ENCODE peak calls at places on chromosomes 6 and 20, in seven cellular contexts. One of them, this sample, is unnamed.

GRCh38 chr6:55023231-55023630 is 151.1 kb upstream of the HCRTR2 start:
- DNase-seq in endothelial cell: no peak
- DNase-seq in anterior cingulate cortex: no peak
- DNase-seq in ureter: no peak
- DNase-seq in iris pigment epithelial cell: no peak
- DNase-seq in AG04449: no peak
- DNase-seq in colonic mucosa: no peak
- DNase-seq in this sample: no peak

GRCh38 chr6:1678201-1678600 is 68.5 kb downstream of the FOXC1 start:
- DNase-seq in ureter: no peak
- DNase-seq in AG04449: no peak
- DNase-seq in colonic mucosa: no peak
- DNase-seq in anterior cingulate cortex: no peak
- DNase-seq in iris pigment epithelial cell: no peak
- DNase-seq in endothelial cell: no peak
- DNase-seq in this sample: no peak

GRCh38 chr6:105035299-105035698 is 78.4 kb downstream of the LIN28B start:
- DNase-seq in anterior cingulate cortex: no peak
- DNase-seq in iris pigment epithelial cell: no peak
- DNase-seq in AG04449: no peak
- DNase-seq in colonic mucosa: no peak
- DNase-seq in ureter: no peak
- DNase-seq in endothelial cell: no peak
- DNase-seq in this sample: no peak

GRCh38 chr20:61803903-61804804 is 261.5 kb downstream of the TAF4 start:
- DNase-seq in anterior cingulate cortex: no peak
- DNase-seq in AG04449: no peak
- DNase-seq in colonic mucosa: no peak
- DNase-seq in ureter: no peak
- DNase-seq in endothelial cell: no peak
- DNase-seq in iris pigment epithelial cell: peak
- DNase-seq in this sample: no peak

GRCh38 chr6:21107796-21108195 is 485.8 kb upstream of the SOX4 start:
- DNase-seq in anterior cingulate cortex: no peak
- DNase-seq in iris pigment epithelial cell: no peak
- DNase-seq in AG04449: no peak
- DNase-seq in colonic mucosa: no peak
- DNase-seq in ureter: no peak
- DNase-seq in endothelial cell: no peak
- DNase-seq in this sample: no peak

GRCh38 chr6:6246539-6246938 is 73.9 kb downstream of the F13A1 start:
- DNase-seq in endothelial cell: no peak
- DNase-seq in iris pigment epithelial cell: no peak
- DNase-seq in colonic mucosa: no peak
- DNase-seq in AG04449: no peak
- DNase-seq in anterior cingulate cortex: no peak
- DNase-seq in ureter: no peak
- DNase-seq in this sample: no peak

GRCh38 chr20:23159256-23159922 is 73.3 kb upstream of the CD93 start:
- DNase-seq in endothelial cell: no peak
- DNase-seq in anterior cingulate cortex: no peak
- DNase-seq in iris pigment epithelial cell: no peak
- DNase-seq in AG04449: no peak
- DNase-seq in colonic mucosa: no peak
- DNase-seq in ureter: peak
- DNase-seq in this sample: no peak

GRCh38 chr6:30966154-30966553 is 17.4 kb upstream of the MUC21 start:
- DNase-seq in iris pigment epithelial cell: no peak
- DNase-seq in endothelial cell: no peak
- DNase-seq in anterior cingulate cortex: no peak
- DNase-seq in ureter: no peak
- DNase-seq in AG04449: no peak
- DNase-seq in colonic mucosa: no peak
- DNase-seq in this sample: no peak

GRCh38 chr20:13586133-13586532 is 52.6 kb downstream of the TASP1 start:
- DNase-seq in colonic mucosa: no peak
- DNase-seq in iris pigment epithelial cell: no peak
- DNase-seq in AG04449: no peak
- DNase-seq in ureter: no peak
- DNase-seq in endothelial cell: no peak
- DNase-seq in anterior cingulate cortex: no peak
- DNase-seq in this sample: no peak

GRCh38 chr6:87103977-87104601 is 9.2 kb upstream of the CGA start:
- DNase-seq in ureter: no peak
- DNase-seq in colonic mucosa: no peak
- DNase-seq in AG04449: no peak
- DNase-seq in anterior cingulate cortex: no peak
- DNase-seq in iris pigment epithelial cell: no peak
- DNase-seq in endothelial cell: no peak
- DNase-seq in this sample: no peak

GRCh38 chr6:33856655-33857054 is 52.9 kb upstream of the MLN start:
- DNase-seq in AG04449: no peak
- DNase-seq in ureter: peak
- DNase-seq in endothelial cell: no peak
- DNase-seq in anterior cingulate cortex: no peak
- DNase-seq in iris pigment epithelial cell: no peak
- DNase-seq in colonic mucosa: no peak
- DNase-seq in this sample: no peak

GRCh38 chr6:106973018-106973840 is 1.3 kb downstream of the CD24 start:
- DNase-seq in colonic mucosa: peak
- DNase-seq in endothelial cell: peak
- DNase-seq in AG04449: no peak
- DNase-seq in anterior cingulate cortex: no peak
- DNase-seq in iris pigment epithelial cell: no peak
- DNase-seq in ureter: peak
- DNase-seq in this sample: no peak

GRCh38 chr6:63351995-63352586 is 32.3 kb upstream of the LGSN start:
- DNase-seq in anterior cingulate cortex: no peak
- DNase-seq in ureter: no peak
- DNase-seq in endothelial cell: no peak
- DNase-seq in AG04449: no peak
- DNase-seq in colonic mucosa: no peak
- DNase-seq in iris pigment epithelial cell: peak
- DNase-seq in this sample: peak

GRCh38 chr20:54128175-54128574 is 45.6 kb downstream of the CYP24A1 start:
- DNase-seq in endothelial cell: no peak
- DNase-seq in anterior cingulate cortex: no peak
- DNase-seq in AG04449: no peak
- DNase-seq in iris pigment epithelial cell: no peak
- DNase-seq in ureter: no peak
- DNase-seq in colonic mucosa: no peak
- DNase-seq in this sample: no peak

GRCh38 chr6:75605635-75606034 is 4.0 kb downstream of the SENP6 start:
- DNase-seq in ureter: no peak
- DNase-seq in endothelial cell: no peak
- DNase-seq in iris pigment epithelial cell: no peak
- DNase-seq in AG04449: no peak
- DNase-seq in colonic mucosa: no peak
- DNase-seq in anterior cingulate cortex: no peak
- DNase-seq in this sample: no peak

GRCh38 chr20:63736893-63737689 is 627 bp downstream of the LIME1 start:
- DNase-seq in ureter: no peak
- DNase-seq in iris pigment epithelial cell: no peak
- DNase-seq in AG04449: no peak
- DNase-seq in colonic mucosa: peak
- DNase-seq in endothelial cell: peak
- DNase-seq in anterior cingulate cortex: no peak
- DNase-seq in this sample: no peak

GRCh38 chr6:1387632-1388031 is 1.7 kb upstream of the FOXF2 start:
- DNase-seq in colonic mucosa: no peak
- DNase-seq in ureter: no peak
- DNase-seq in anterior cingulate cortex: no peak
- DNase-seq in iris pigment epithelial cell: no peak
- DNase-seq in endothelial cell: no peak
- DNase-seq in AG04449: no peak
- DNase-seq in this sample: no peak

GRCh38 chr6:69220293-69220847 is 576.4 kb downstream of the LMBRD1 start:
- DNase-seq in iris pigment epithelial cell: no peak
- DNase-seq in colonic mucosa: no peak
- DNase-seq in ureter: no peak
- DNase-seq in AG04449: no peak
- DNase-seq in endothelial cell: no peak
- DNase-seq in anterior cingulate cortex: no peak
- DNase-seq in this sample: no peak

GRCh38 chr6:116047173-116047933 is 13.3 kb downstream of the FRK start:
- DNase-seq in AG04449: no peak
- DNase-seq in anterior cingulate cortex: no peak
- DNase-seq in endothelial cell: no peak
- DNase-seq in ureter: no peak
- DNase-seq in iris pigment epithelial cell: peak
- DNase-seq in colonic mucosa: no peak
- DNase-seq in this sample: peak

GRCh38 chr6:81171991-81172740 is 580.3 kb downstream of the TENT5A start:
- DNase-seq in iris pigment epithelial cell: peak
- DNase-seq in ureter: no peak
- DNase-seq in endothelial cell: no peak
- DNase-seq in colonic mucosa: no peak
- DNase-seq in AG04449: no peak
- DNase-seq in anterior cingulate cortex: no peak
- DNase-seq in this sample: peak

GRCh38 chr6:136158398-136158797 is 91.7 kb downstream of the MTFR2 start:
- DNase-seq in iris pigment epithelial cell: peak
- DNase-seq in anterior cingulate cortex: peak
- DNase-seq in endothelial cell: no peak
- DNase-seq in ureter: peak
- DNase-seq in AG04449: no peak
- DNase-seq in colonic mucosa: no peak
- DNase-seq in this sample: no peak

GRCh38 chr6:88164061-88164460 is 2.1 kb downstream of the CNR1 start:
- DNase-seq in ureter: no peak
- DNase-seq in AG04449: no peak
- DNase-seq in endothelial cell: no peak
- DNase-seq in colonic mucosa: no peak
- DNase-seq in anterior cingulate cortex: no peak
- DNase-seq in iris pigment epithelial cell: no peak
- DNase-seq in this sample: no peak

GRCh38 chr20:55586626-55587025 is 418.7 kb downstream of the CBLN4 start:
- DNase-seq in anterior cingulate cortex: no peak
- DNase-seq in iris pigment epithelial cell: no peak
- DNase-seq in colonic mucosa: no peak
- DNase-seq in ureter: no peak
- DNase-seq in AG04449: no peak
- DNase-seq in endothelial cell: no peak
- DNase-seq in this sample: no peak

GRCh38 chr20:58216334-58216733 is 12.1 kb downstream of the ANKRD60 start:
- DNase-seq in endothelial cell: no peak
- DNase-seq in iris pigment epithelial cell: peak
- DNase-seq in AG04449: no peak
- DNase-seq in ureter: no peak
- DNase-seq in anterior cingulate cortex: no peak
- DNase-seq in colonic mucosa: no peak
- DNase-seq in this sample: no peak

GRCh38 chr6:117136702-117137101 is 128.7 kb upstream of the VGLL2 start:
- DNase-seq in colonic mucosa: no peak
- DNase-seq in AG04449: no peak
- DNase-seq in iris pigment epithelial cell: no peak
- DNase-seq in endothelial cell: no peak
- DNase-seq in ureter: no peak
- DNase-seq in anterior cingulate cortex: no peak
- DNase-seq in this sample: no peak

GRCh38 chr20:46638367-46639274 is 12.6 kb downstream of the SLC13A3 start:
- DNase-seq in anterior cingulate cortex: peak
- DNase-seq in ureter: no peak
- DNase-seq in AG04449: no peak
- DNase-seq in endothelial cell: no peak
- DNase-seq in colonic mucosa: no peak
- DNase-seq in iris pigment epithelial cell: no peak
- DNase-seq in this sample: no peak